ENCODE peak calls at places on chromosomes 12 and 14, in seven cellular contexts. O is AG09319, S is adrenal gland, P is T-cell, W is EL, M is iris pigment epithelial cell, D is hepatocyte. E is an unnamed sample.

GRCh38 chr14:105364100-105364708 is 34.1 kb upstream of the TEX22 start:
- DNase-seq in W (peak; percentile 76), S (no peak), D (no peak), M (peak; percentile 71), O (peak; percentile 10), P (peak; percentile 28), E (no peak)

GRCh38 chr12:18589316-18589715 is 148.5 kb downstream of the PLCZ1 start:
- DNase-seq in O (no peak), W (no peak), S (no peak), D (no peak), M (peak; percentile 9), P (no peak), E (no peak)

GRCh38 chr12:50825372-50825838 is 17.3 kb upstream of the TMPRSS12 start:
- DNase-seq in D (peak; percentile 79), W (peak; percentile 66), P (no peak), M (peak; percentile 76), O (peak; percentile 59), S (peak; percentile 48), E (no peak)

GRCh38 chr14:65170768-65171251 is 68.5 kb upstream of the MAX start:
- DNase-seq in M (peak; percentile 84), P (peak; percentile 3), S (peak; percentile 30), D (peak; percentile 84), O (peak; percentile 57), W (peak; percentile 66), E (no peak)

GRCh38 chr14:29548948-29549370 is 378.7 kb downstream of the PRKD1 start:
- DNase-seq in S (peak; percentile 9), O (peak; percentile 38), W (peak; percentile 62), M (peak; percentile 81), D (peak; percentile 69), P (no peak), E (no peak)

GRCh38 chr14:103112488-103113243 is 10.6 kb upstream of the TNFAIP2 start:
- DNase-seq in P (no peak), O (no peak), D (no peak), M (no peak), W (no peak), S (no peak), E (no peak)

GRCh38 chr12:39581592-39581991 is 38.0 kb downstream of the ABCD2 start:
- DNase-seq in O (no peak), P (no peak), W (no peak), S (peak; percentile 9), M (peak; percentile 75), D (no peak), E (no peak)

GRCh38 chr12:71057330-71057729 is 100.5 kb downstream of the TSPAN8 start:
- DNase-seq in D (no peak), W (no peak), O (no peak), S (no peak), P (no peak), M (no peak), E (no peak)